ENCODE peak calls at places on chromosomes 13 and 19, in nine cellular contexts. L, D, K, T, W, P, U, E and Q are unnamed samples.

GRCh38 chr19:13033819-13034611 is 38.7 kb downstream of the NFIX start:
- DNase-seq in L (peak), D (peak), K (peak), T (peak), W (no peak), P (no peak), U (peak), E (peak), Q (no peak)

GRCh38 chr19:28436320-28436719 is 776.6 kb downstream of the UQCRFS1 start:
- DNase-seq in L (no peak), D (no peak), K (no peak), T (no peak), W (no peak), P (no peak), U (no peak), E (no peak), Q (no peak)

GRCh38 chr19:11578342-11579142 is 1.1 kb upstream of the ACP5 start:
- DNase-seq in L (peak), D (peak), K (peak), T (peak), W (no peak), P (no peak), U (peak), E (peak), Q (peak)

GRCh38 chr19:10780368-10780767 is 55.6 kb downstream of the TMED1 start:
- DNase-seq in L (no peak), D (no peak), K (no peak), T (no peak), W (no peak), P (no peak), U (peak), E (peak), Q (no peak)

GRCh38 chr19:11227201-11227886 is 12.1 kb upstream of the ANGPTL8 start:
- DNase-seq in L (peak), D (peak), K (no peak), T (no peak), W (no peak), P (no peak), U (no peak), E (no peak), Q (no peak)

GRCh38 chr19:2274937-2275535 is 6.9 kb downstream of the PEAK3 start:
- DNase-seq in L (peak), D (peak), K (no peak), T (peak), W (no peak), P (no peak), U (peak), E (peak), Q (no peak)

GRCh38 chr13:38954291-38954690 is 36.3 kb downstream of the STOML3 start:
- DNase-seq in L (no peak), D (no peak), K (no peak), T (no peak), W (no peak), P (no peak), U (no peak), E (no peak), Q (no peak)

GRCh38 chr19:14165986-14166385 is 29.6 kb upstream of the ASF1B start:
- DNase-seq in L (no peak), D (no peak), K (no peak), T (no peak), W (no peak), P (no peak), U (no peak), E (no peak), Q (no peak)

GRCh38 chr13:100542546-100543156 is 45.9 kb downstream of the GGACT start:
- DNase-seq in L (peak), D (peak), K (peak), T (no peak), W (no peak), P (no peak), U (no peak), E (peak), Q (no peak)

GRCh38 chr19:45508931-45509691 is 1.8 kb downstream of the VASP start:
- DNase-seq in L (peak), D (peak), K (peak), T (peak), W (no peak), P (no peak), U (peak), E (peak), Q (peak)

GRCh38 chr19:45509692-45510015 is 2.4 kb downstream of the VASP start:
- DNase-seq in L (no peak), D (no peak), K (no peak), T (no peak), W (no peak), P (no peak), U (no peak), E (no peak), Q (no peak)

GRCh38 chr19:45506991-45507863 is at the start of gene VASP:
- DNase-seq in L (peak), D (peak), K (peak), T (peak), W (no peak), P (no peak), U (peak), E (peak), Q (peak)

GRCh38 chr19:45507864-45508680 is 793 bp downstream of the VASP start:
- DNase-seq in L (peak), D (no peak), K (no peak), T (peak), W (no peak), P (no peak), U (no peak), E (peak), Q (peak)

GRCh38 chr19:45508681-45508930 is 1.3 kb downstream of the VASP start:
- DNase-seq in L (no peak), D (no peak), K (no peak), T (no peak), W (no peak), P (no peak), U (no peak), E (no peak), Q (no peak)
- TF ChIP-seq POLR2AphosphoS5 in L (peak), D (no peak), K (no peak), T (no peak), W (peak), P (no peak), U (no peak), E (no peak), Q (no peak)

GRCh38 chr19:48634036-48634342 is 3.2 kb downstream of the DBP start:
- DNase-seq in L (no peak), D (no peak), K (no peak), T (no peak), W (no peak), P (no peak), U (no peak), E (no peak), Q (no peak)

GRCh38 chr19:48635263-48635965 is 1.8 kb downstream of the DBP start:
- DNase-seq in L (peak), D (no peak), K (peak), T (peak), W (no peak), P (no peak), U (peak), E (peak), Q (peak)

GRCh38 chr19:48632692-48633147 is 4.5 kb downstream of the DBP start:
- DNase-seq in L (no peak), D (no peak), K (no peak), T (no peak), W (no peak), P (no peak), U (no peak), E (peak), Q (no peak)

GRCh38 chr19:48634424-48635262 is 2.5 kb downstream of the DBP start:
- DNase-seq in L (peak), D (peak), K (peak), T (peak), W (no peak), P (no peak), U (peak), E (peak), Q (peak)

DNA sequence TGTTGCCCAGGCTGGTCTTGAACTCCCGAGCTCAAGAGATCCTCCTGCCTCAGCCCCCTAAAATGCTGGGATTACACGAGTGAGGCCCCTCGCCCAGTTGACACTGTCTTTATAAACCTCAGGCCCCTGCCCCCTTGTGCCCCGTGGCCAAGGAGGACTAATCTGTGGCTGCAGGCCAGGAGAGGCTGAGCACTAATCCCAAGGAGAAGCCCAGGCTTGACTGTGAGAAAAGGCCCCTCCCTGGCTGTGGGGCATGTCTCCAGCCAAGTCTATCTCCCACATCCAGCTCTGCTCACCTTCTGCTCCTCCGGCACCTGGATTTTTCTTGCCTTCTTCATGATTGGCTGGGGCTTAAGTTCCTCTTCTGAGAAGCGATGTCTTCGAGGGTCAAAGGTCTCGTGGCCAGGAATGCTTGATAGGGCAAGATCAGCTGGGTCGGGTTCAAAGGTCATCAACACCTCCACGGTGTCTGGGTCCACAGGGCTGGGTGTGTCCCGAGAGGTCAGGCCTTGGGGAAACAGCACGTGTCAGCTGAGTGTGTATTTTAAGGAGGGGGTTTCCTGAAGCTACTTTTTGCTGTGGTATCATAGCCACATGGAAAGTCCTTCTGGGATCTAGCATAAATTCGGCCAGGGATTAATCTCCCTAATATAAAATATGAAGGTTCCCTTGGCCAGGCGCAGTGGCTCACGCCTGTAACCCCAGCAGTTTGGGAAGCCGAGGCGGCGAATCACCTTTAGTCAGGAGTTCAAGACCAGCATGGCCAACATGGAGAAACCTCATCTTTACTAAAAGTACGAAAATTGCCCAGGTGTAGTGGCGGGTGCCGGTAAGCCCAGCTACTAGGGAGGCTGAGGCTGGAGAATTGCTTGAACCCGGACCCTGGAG is 3.8 kb downstream of the DBP start:
- DNase-seq in L (no peak), D (no peak), K (no peak), T (no peak), W (no peak), P (no peak), U (no peak), E (peak), Q (no peak)
- TF ChIP-seq POLR2AphosphoS5 in L (no peak), D (peak), K (no peak), T (no peak), W (no peak), P (no peak), U (no peak), E (no peak), Q (no peak)

GRCh38 chr19:58097783-58098681 is at the start of gene ZSCAN18:
- DNase-seq in L (peak), D (no peak), K (peak), T (peak), W (no peak), P (no peak), U (peak), E (peak), Q (peak)
- TF ChIP-seq POLR2AphosphoS5 in L (peak), D (no peak), K (no peak), T (peak), W (no peak), P (peak), U (peak), E (peak), Q (peak)

GRCh38 chr19:55484571-55485438 is at the start of gene NAT14:
- DNase-seq in L (peak), D (peak), K (peak), T (peak), W (no peak), P (no peak), U (peak), E (peak), Q (no peak)
- TF ChIP-seq POLR2AphosphoS5 in L (peak), D (peak), K (no peak), T (no peak), W (peak), P (no peak), U (peak), E (no peak), Q (no peak)